ENCODE peak calls at places on chromosome 6, in eight cellular contexts. One of them, this sample, is unnamed. For H3K4me1, the result is how much of the 10 kb centered on the place peaks cover.

GRCh38 chr6:10375391-10375969 is 39.4 kb downstream of the TFAP2A start:
- DNase-seq in H9: no peak
- DNase-seq in pancreas: no peak
- DNase-seq in fibroblast of lung: no peak
- DNase-seq in keratinocyte: no peak
- DNase-seq in ovary: no peak
- DNase-seq in lung: no peak
- DNase-seq in upper lobe of right lung: no peak
- DNase-seq in this sample: no peak

GRCh38 chr6:7159790-7160525 is 52.2 kb downstream of the RREB1 start:
- DNase-seq in upper lobe of right lung: no peak
- DNase-seq in ovary: no peak
- DNase-seq in lung: no peak
- DNase-seq in fibroblast of lung: no peak
- DNase-seq in keratinocyte: no peak
- DNase-seq in H9: no peak
- DNase-seq in pancreas: no peak
- DNase-seq in this sample: no peak

GRCh38 chr6:34412643-34413214 is 13.1 kb downstream of the RPS10 start:
- DNase-seq in H9: no peak
- DNase-seq in lung: no peak
- DNase-seq in pancreas: no peak
- DNase-seq in ovary: no peak
- DNase-seq in fibroblast of lung: no peak
- DNase-seq in keratinocyte: no peak
- DNase-seq in upper lobe of right lung: no peak
- DNase-seq in this sample: no peak

GRCh38 chr6:21556968-21557721 is 36.4 kb upstream of the SOX4 start:
- DNase-seq in H9: no peak
- DNase-seq in pancreas: peak
- DNase-seq in ovary: no peak
- DNase-seq in lung: no peak
- DNase-seq in keratinocyte: no peak
- DNase-seq in fibroblast of lung: no peak
- DNase-seq in upper lobe of right lung: no peak
- DNase-seq in this sample: no peak

GRCh38 chr6:76790045-76790796 is 673.1 kb downstream of the HTR1B start:
- DNase-seq in ovary: no peak
- DNase-seq in lung: no peak
- DNase-seq in pancreas: peak
- DNase-seq in upper lobe of right lung: no peak
- DNase-seq in fibroblast of lung: no peak
- DNase-seq in keratinocyte: no peak
- DNase-seq in H9: no peak
- DNase-seq in this sample: no peak

GRCh38 chr6:157557541-157557940 is 176.6 kb downstream of the ZDHHC14 start:
- DNase-seq in fibroblast of lung: no peak
- DNase-seq in ovary: no peak
- DNase-seq in keratinocyte: no peak
- DNase-seq in lung: no peak
- DNase-seq in pancreas: no peak
- DNase-seq in upper lobe of right lung: no peak
- DNase-seq in H9: no peak
- DNase-seq in this sample: no peak

GRCh38 chr6:65545920-65546319 is 161.1 kb downstream of the EYS start:
- DNase-seq in H9: no peak
- DNase-seq in pancreas: no peak
- DNase-seq in ovary: no peak
- DNase-seq in keratinocyte: no peak
- DNase-seq in fibroblast of lung: peak
- DNase-seq in upper lobe of right lung: no peak
- DNase-seq in lung: no peak
- DNase-seq in this sample: no peak

GRCh38 chr6:4661391-4661790 is 114.8 kb upstream of the CDYL start:
- DNase-seq in lung: no peak
- DNase-seq in fibroblast of lung: no peak
- DNase-seq in H9: peak
- DNase-seq in ovary: no peak
- DNase-seq in pancreas: no peak
- DNase-seq in upper lobe of right lung: no peak
- DNase-seq in keratinocyte: no peak
- DNase-seq in this sample: no peak

GRCh38 chr6:113364781-113365545 is 492.2 kb upstream of the MARCKS start:
- DNase-seq in pancreas: no peak
- DNase-seq in H9: no peak
- DNase-seq in fibroblast of lung: no peak
- DNase-seq in upper lobe of right lung: no peak
- DNase-seq in lung: no peak
- DNase-seq in keratinocyte: no peak
- DNase-seq in ovary: no peak
- DNase-seq in this sample: no peak

GRCh38 chr6:151060742-151061100 is 179.0 kb upstream of the AKAP12 start:
- DNase-seq in fibroblast of lung: no peak
- DNase-seq in keratinocyte: no peak
- DNase-seq in pancreas: no peak
- DNase-seq in upper lobe of right lung: no peak
- DNase-seq in ovary: no peak
- DNase-seq in lung: no peak
- DNase-seq in H9: no peak
- DNase-seq in this sample: no peak

GRCh38 chr6:18241208-18241836 is 23.0 kb downstream of the DEK start:
- DNase-seq in upper lobe of right lung: no peak
- DNase-seq in ovary: no peak
- DNase-seq in H9: no peak
- DNase-seq in fibroblast of lung: no peak
- DNase-seq in lung: no peak
- DNase-seq in keratinocyte: no peak
- DNase-seq in pancreas: no peak
- DNase-seq in this sample: no peak

DNA sequence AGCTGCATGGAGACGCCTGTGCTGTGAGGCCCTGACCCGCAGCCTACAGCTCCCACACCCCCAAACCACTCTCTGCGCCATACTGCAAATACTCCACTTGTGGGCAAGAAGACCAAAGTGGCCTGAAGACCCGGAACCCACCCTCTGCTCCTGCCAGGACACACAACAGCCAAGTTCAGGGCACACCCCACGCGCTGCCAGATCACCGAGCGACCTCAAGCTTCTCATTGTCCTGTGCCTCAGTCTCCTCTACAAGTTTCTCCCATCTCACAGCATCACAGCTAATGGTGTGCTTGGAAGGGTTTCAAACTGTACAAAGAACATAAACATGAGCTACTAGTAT is 81.3 kb upstream of the MPC1 start:
- DNase-seq in ovary: no peak
- DNase-seq in pancreas: no peak
- DNase-seq in keratinocyte: no peak
- DNase-seq in H9: no peak
- DNase-seq in upper lobe of right lung: no peak
- DNase-seq in lung: no peak
- DNase-seq in fibroblast of lung: no peak
- DNase-seq in this sample: no peak
- TF ChIP-seq CTCF in ovary: no peak
- TF ChIP-seq CTCF in pancreas: no peak
- TF ChIP-seq CTCF in keratinocyte: no peak
- TF ChIP-seq CTCF in H9: no peak
- TF ChIP-seq CTCF in upper lobe of right lung: no peak
- TF ChIP-seq CTCF in lung: no peak
- TF ChIP-seq CTCF in fibroblast of lung: no peak
- TF ChIP-seq CTCF in this sample: no peak

GRCh38 chr6:44249082-44249748 is 2.3 kb downstream of the HSP90AB1 start:
- DNase-seq in lung: no peak
- DNase-seq in H9: no peak
- DNase-seq in fibroblast of lung: no peak
- DNase-seq in upper lobe of right lung: no peak
- DNase-seq in pancreas: no peak
- DNase-seq in ovary: no peak
- DNase-seq in keratinocyte: no peak
- DNase-seq in this sample: no peak
- H3K4me1 ChIP-seq in lung: under half
- H3K4me1 ChIP-seq in H9: under half
- H3K4me1 ChIP-seq in fibroblast of lung: under half
- H3K4me1 ChIP-seq in upper lobe of right lung: under half
- H3K4me1 ChIP-seq in pancreas: under half
- H3K4me1 ChIP-seq in ovary: under half
- H3K4me1 ChIP-seq in keratinocyte: under half
- H3K4me1 ChIP-seq in this sample: under half

DNA sequence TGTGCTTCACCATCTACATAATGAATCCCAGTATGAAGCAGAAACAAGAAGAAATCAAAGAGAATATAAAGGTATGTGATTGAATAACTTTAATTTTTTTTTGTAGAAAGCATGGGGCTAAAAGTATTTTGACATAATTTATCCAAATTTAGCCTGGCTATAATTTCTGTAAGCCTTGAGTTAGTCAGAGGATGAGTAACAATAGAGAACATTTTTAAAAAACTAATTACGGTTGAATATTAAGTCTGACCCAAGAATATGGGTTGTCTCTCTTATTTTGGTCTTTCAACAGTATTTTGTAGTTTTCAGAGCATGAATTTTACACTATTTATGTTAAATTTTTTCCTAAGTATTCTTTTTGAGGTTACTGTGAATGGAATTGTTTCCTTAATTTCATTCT is 2.5 kb downstream of the GMNN start:
- DNase-seq in pancreas: no peak
- DNase-seq in upper lobe of right lung: no peak
- DNase-seq in ovary: no peak
- DNase-seq in H9: no peak
- DNase-seq in keratinocyte: no peak
- DNase-seq in fibroblast of lung: no peak
- DNase-seq in lung: no peak
- DNase-seq in this sample: no peak
- TF ChIP-seq CTCF in pancreas: no peak
- TF ChIP-seq CTCF in upper lobe of right lung: no peak
- TF ChIP-seq CTCF in ovary: no peak
- TF ChIP-seq CTCF in H9: no peak
- TF ChIP-seq CTCF in keratinocyte: no peak
- TF ChIP-seq CTCF in fibroblast of lung: no peak
- TF ChIP-seq CTCF in lung: no peak
- TF ChIP-seq CTCF in this sample: no peak

DNA sequence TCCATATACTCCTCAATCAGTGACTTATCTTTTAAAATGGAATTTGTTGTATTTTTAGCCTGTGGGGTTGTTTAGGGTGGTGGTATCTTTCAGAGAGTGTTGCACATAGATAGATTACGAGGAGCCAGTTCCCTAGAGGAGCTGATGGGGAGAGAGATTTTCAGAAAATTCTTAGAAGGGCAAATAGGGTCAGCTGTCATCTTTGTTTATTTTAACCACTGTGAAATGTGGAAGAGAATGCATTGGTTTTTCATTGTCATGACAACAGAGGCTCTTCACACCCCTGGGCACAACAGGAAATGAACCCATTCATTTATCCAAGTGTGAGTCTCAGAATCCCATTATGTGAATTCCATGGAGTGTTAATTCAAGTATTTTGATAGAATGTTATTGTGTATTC is 188.4 kb downstream of the JARID2 start:
- DNase-seq in upper lobe of right lung: no peak
- DNase-seq in ovary: no peak
- DNase-seq in H9: peak
- DNase-seq in pancreas: no peak
- DNase-seq in keratinocyte: no peak
- DNase-seq in lung: no peak
- DNase-seq in fibroblast of lung: no peak
- DNase-seq in this sample: no peak
- H3K4me1 ChIP-seq in upper lobe of right lung: half or more
- H3K4me1 ChIP-seq in ovary: under half
- H3K4me1 ChIP-seq in H9: under half
- H3K4me1 ChIP-seq in pancreas: under half
- H3K4me1 ChIP-seq in keratinocyte: under half
- H3K4me1 ChIP-seq in lung: half or more
- H3K4me1 ChIP-seq in fibroblast of lung: under half
- H3K4me1 ChIP-seq in this sample: under half

GRCh38 chr6:148464319-148465010 is 121.8 kb downstream of the SASH1 start:
- DNase-seq in ovary: peak
- DNase-seq in H9: peak
- DNase-seq in keratinocyte: no peak
- DNase-seq in upper lobe of right lung: no peak
- DNase-seq in lung: peak
- DNase-seq in pancreas: peak
- DNase-seq in fibroblast of lung: peak
- DNase-seq in this sample: peak
- TF ChIP-seq CTCF in ovary: peak
- TF ChIP-seq CTCF in H9: peak
- TF ChIP-seq CTCF in keratinocyte: peak
- TF ChIP-seq CTCF in upper lobe of right lung: peak
- TF ChIP-seq CTCF in lung: peak
- TF ChIP-seq CTCF in pancreas: peak
- TF ChIP-seq CTCF in fibroblast of lung: peak
- TF ChIP-seq CTCF in this sample: peak

GRCh38 chr6:37561361-37561760 is 61.7 kb upstream of the CCDC167 start:
- DNase-seq in upper lobe of right lung: no peak
- DNase-seq in keratinocyte: no peak
- DNase-seq in ovary: no peak
- DNase-seq in fibroblast of lung: no peak
- DNase-seq in lung: no peak
- DNase-seq in pancreas: no peak
- DNase-seq in H9: no peak
- DNase-seq in this sample: no peak
- H3K4me1 ChIP-seq in upper lobe of right lung: under half
- H3K4me1 ChIP-seq in keratinocyte: under half
- H3K4me1 ChIP-seq in ovary: under half
- H3K4me1 ChIP-seq in fibroblast of lung: under half
- H3K4me1 ChIP-seq in lung: under half
- H3K4me1 ChIP-seq in pancreas: under half
- H3K4me1 ChIP-seq in H9: under half
- H3K4me1 ChIP-seq in this sample: under half

This sample was measured in BE2C.